ENCODE peak calls at places on chromosomes 2 and 18, in nine cellular contexts. H is GM12865, E is fibroblast of lung, L is WERI-Rb-1, W is GM13976, Z is GM10248, O is neural crest cell, X is heart right ventricle, B is IMR-90. N is an unnamed sample.

GRCh38 chr18:79283341-79283879 is 112.3 kb upstream of the NFATC1 start:
- DNase-seq in H (no peak), E (no peak), L (no peak), W (no peak), Z (no peak), O (no peak), X (no peak), B (no peak), N (no peak)

GRCh38 chr2:27255660-27256059 is 7.2 kb downstream of the SLC30A3 start:
- DNase-seq in H (no peak), E (peak; percentile 35), L (no peak), W (no peak), Z (no peak), O (no peak), X (no peak), B (peak; percentile 67), N (no peak)

GRCh38 chr2:98487806-98488189 is 43.1 kb downstream of the INPP4A start:
- DNase-seq in H (peak; percentile 93), E (no peak), L (peak; percentile 36), W (no peak), Z (peak; percentile 55), O (no peak), X (no peak), B (peak; percentile 17), N (no peak)

GRCh38 chr18:3903341-3903740 is 453.4 kb downstream of the TGIF1 start:
- DNase-seq in H (no peak), E (peak; percentile 96), L (no peak), W (no peak), Z (no peak), O (no peak), X (no peak), B (peak; percentile 98), N (no peak)

GRCh38 chr2:205612661-205613060 is 69.6 kb upstream of the NRP2 start:
- DNase-seq in H (no peak), E (peak; percentile 5), L (no peak), W (no peak), Z (peak; percentile 14), O (no peak), X (no peak), B (no peak), N (no peak)

GRCh38 chr2:239291505-239292350 is 109.1 kb downstream of the HDAC4 start:
- DNase-seq in H (no peak), E (no peak), L (no peak), W (no peak), Z (no peak), O (peak; percentile 55), X (no peak), B (no peak), N (no peak)

GRCh38 chr18:64258111-64258650 is 109.3 kb upstream of the LINC00305 start:
- DNase-seq in H (no peak), E (no peak), L (no peak), W (no peak), Z (no peak), O (no peak), X (no peak), B (no peak), N (no peak)

GRCh38 chr18:4119127-4119648 is 335.9 kb downstream of the DLGAP1 start:
- DNase-seq in H (no peak), E (no peak), L (no peak), W (no peak), Z (no peak), O (no peak), X (no peak), B (no peak), N (no peak)

DNA sequence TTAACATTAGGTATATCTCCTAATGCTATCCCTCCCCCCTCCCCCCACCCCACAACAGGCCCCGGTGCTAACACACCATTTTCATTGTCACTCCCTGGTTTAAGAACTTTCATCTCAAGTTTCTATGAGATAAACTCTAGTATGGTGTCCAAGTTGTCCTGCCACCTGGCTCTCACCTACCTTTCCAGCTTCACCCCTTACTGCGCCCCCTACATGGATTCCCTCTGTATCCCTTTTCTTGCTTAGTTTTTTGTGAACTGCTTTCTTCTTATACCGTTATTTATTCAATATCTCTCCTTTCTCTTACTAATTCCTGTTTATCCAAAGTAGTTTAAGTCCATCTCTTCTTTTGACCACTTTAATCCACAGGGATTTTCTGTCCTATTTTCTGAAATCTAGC is 15.2 kb downstream of the EML4 start:
- DNase-seq in H (no peak), E (no peak), L (no peak), W (no peak), Z (no peak), O (no peak), X (no peak), B (no peak), N (no peak)
- TF ChIP-seq CTCF in H (no peak), E (no peak), L (peak; percentile 26), W (no peak), Z (no peak), O (no peak), X (no peak), B (no peak), N (no peak)

GRCh38 chr18:44897445-44898215 is 216.9 kb downstream of the SETBP1 start:
- DNase-seq in H (no peak), E (no peak), L (no peak), W (no peak), Z (no peak), O (no peak), X (no peak), B (no peak), N (no peak)

GRCh38 chr18:44901283-44901682 is 220.6 kb downstream of the SETBP1 start:
- DNase-seq in H (no peak), E (no peak), L (peak; percentile 17), W (no peak), Z (no peak), O (no peak), X (no peak), B (no peak), N (no peak)

GRCh38 chr18:44898536-44898935 is 217.8 kb downstream of the SETBP1 start:
- DNase-seq in H (no peak), E (no peak), L (no peak), W (no peak), Z (no peak), O (no peak), X (no peak), B (no peak), N (no peak)

GRCh38 chr18:44900627-44901026 is 219.9 kb downstream of the SETBP1 start:
- DNase-seq in H (no peak), E (no peak), L (no peak), W (no peak), Z (no peak), O (no peak), X (no peak), B (no peak), N (no peak)

GRCh38 chr18:44899832-44900231 is 219.1 kb downstream of the SETBP1 start:
- DNase-seq in H (peak; percentile 19), E (no peak), L (no peak), W (no peak), Z (no peak), O (no peak), X (no peak), B (no peak), N (no peak)
- TF ChIP-seq CTCF in H (peak; percentile 7), E (no peak), L (no peak), W (no peak), Z (peak; percentile 6), O (peak; percentile 32), X (no peak), B (no peak), N (no peak)

GRCh38 chr18:75309564-75309963 is 99.0 kb downstream of the TSHZ1 start:
- DNase-seq in H (no peak), E (no peak), L (no peak), W (no peak), Z (no peak), O (no peak), X (no peak), B (no peak), N (no peak)

GRCh38 chr18:75305984-75306383 is 95.4 kb downstream of the TSHZ1 start:
- DNase-seq in H (no peak), E (no peak), L (no peak), W (no peak), Z (no peak), O (no peak), X (no peak), B (no peak), N (no peak)

GRCh38 chr18:75304678-75305557 is 94.3 kb downstream of the TSHZ1 start:
- DNase-seq in H (no peak), E (no peak), L (no peak), W (no peak), Z (no peak), O (no peak), X (no peak), B (no peak), N (no peak)

DNA sequence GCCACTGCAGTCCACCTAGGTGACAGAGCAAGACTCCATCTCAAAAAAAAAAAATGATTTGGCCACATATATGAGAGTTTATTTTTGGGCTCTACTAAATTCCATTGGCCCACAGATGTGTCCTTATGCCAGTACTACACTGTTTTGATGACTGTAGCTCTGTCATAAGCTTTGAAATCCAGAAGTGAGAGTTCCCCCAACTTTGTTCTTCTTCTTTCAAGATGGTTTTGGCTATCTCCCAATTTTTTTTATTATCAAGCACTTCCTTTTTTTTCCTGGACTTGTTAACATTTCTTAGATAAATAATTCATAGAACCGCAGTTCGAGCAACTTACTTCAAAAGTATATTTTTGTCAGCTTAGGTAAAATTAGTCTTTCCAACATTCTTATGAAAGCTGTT is 96.9 kb downstream of the TSHZ1 start:
- DNase-seq in H (no peak), E (no peak), L (no peak), W (no peak), Z (no peak), O (no peak), X (no peak), B (no peak), N (no peak)
- TF ChIP-seq CTCF in H (no peak), E (no peak), L (no peak), W (no peak), Z (no peak), O (no peak), X (no peak), B (no peak), N (no peak)

DNA sequence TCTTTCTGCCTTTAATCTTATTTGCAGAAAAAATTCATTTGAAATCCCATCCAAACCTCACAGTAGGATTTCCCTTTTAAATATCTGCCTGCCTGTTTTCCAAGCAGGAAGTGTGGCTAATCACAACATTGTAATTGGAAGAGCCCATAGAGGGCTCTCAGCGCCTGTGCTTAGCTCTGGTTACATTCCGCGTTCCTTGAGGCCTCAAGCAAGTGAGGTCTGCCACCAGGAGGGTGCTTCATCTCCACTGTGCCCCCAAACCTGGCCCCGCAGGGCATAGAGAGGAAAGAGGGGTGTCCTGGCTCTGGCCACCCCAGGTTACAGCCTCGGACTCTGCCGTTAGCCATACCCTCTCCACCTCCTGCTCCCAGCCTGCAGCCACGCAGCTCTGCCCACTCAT is 214.8 kb downstream of the SP3 start:
- DNase-seq in H (no peak), E (peak; percentile 47), L (peak; percentile 26), W (no peak), Z (no peak), O (no peak), X (peak; percentile 15), B (peak; percentile 25), N (no peak)
- TF ChIP-seq CTCF in H (no peak), E (no peak), L (peak; percentile 21), W (no peak), Z (no peak), O (no peak), X (peak; percentile 47), B (no peak), N (peak; percentile 38)

DNA sequence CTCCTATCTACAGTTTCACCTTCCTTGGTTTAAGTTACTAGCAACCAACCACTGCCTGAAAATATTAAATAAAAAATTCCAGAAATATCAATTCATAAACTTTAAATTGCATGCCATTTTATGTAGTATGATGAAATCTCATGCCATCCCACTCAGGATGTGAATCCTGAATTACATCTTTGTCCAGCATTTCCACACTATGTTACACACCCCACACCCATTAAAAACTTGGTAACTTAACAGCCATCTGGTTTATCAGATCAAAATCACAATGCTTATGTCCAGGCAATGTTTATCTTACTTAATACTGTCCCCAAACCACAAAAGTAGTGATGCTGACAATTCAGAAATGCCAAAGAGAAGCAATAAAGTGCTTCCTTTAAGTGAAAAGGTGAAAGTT is 21.6 kb downstream of the CUL3 start:
- DNase-seq in H (no peak), E (no peak), L (no peak), W (no peak), Z (no peak), O (no peak), X (no peak), B (no peak), N (no peak)
- TF ChIP-seq CTCF in H (no peak), E (no peak), L (no peak), W (no peak), Z (no peak), O (no peak), X (no peak), B (no peak), N (no peak)